ENCODE peak calls at places on chromosomes 5 and 9, in ten cellular contexts. G, Y, K, Q, B, A, U, P, L and S are unnamed samples.

GRCh38 chr9:1049641-1050040 is 516 bp upstream of the DMRT2 start:
- DNase-seq in G (peak), Y (no peak), K (no peak), Q (no peak), B (no peak), A (no peak), U (no peak), P (peak), L (peak), S (no peak)

GRCh38 chr5:61784337-61784736 is 452.3 kb downstream of the ZSWIM6 start:
- DNase-seq in G (no peak), Y (no peak), K (no peak), Q (no peak), B (no peak), A (peak), U (no peak), P (no peak), L (no peak), S (no peak)

GRCh38 chr5:178546675-178547033 is 43.5 kb downstream of the COL23A1 start:
- DNase-seq in G (no peak), Y (no peak), K (no peak), Q (no peak), B (no peak), A (no peak), U (no peak), P (no peak), L (no peak), S (no peak)

GRCh38 chr9:129836342-129837007 is 1.2 kb downstream of the USP20 start:
- DNase-seq in G (peak), Y (no peak), K (no peak), Q (no peak), B (no peak), A (no peak), U (peak), P (no peak), L (no peak), S (no peak)

GRCh38 chr5:52491829-52492217 is 295.9 kb upstream of the ITGA1 start:
- DNase-seq in G (no peak), Y (no peak), K (no peak), Q (no peak), B (peak), A (no peak), U (no peak), P (peak), L (peak), S (no peak)

GRCh38 chr5:125005287-125005686 is 258.8 kb upstream of the ZNF608 start:
- DNase-seq in G (no peak), Y (no peak), K (no peak), Q (no peak), B (no peak), A (no peak), U (no peak), P (no peak), L (no peak), S (no peak)

GRCh38 chr5:126521130-126521529 is 73.9 kb downstream of the ALDH7A1 start:
- DNase-seq in G (peak), Y (no peak), K (no peak), Q (no peak), B (no peak), A (no peak), U (no peak), P (no peak), L (no peak), S (no peak)

GRCh38 chr9:981491-981898 is 5.0 kb downstream of the DMRT3 start:
- DNase-seq in G (no peak), Y (no peak), K (no peak), Q (no peak), B (no peak), A (no peak), U (no peak), P (no peak), L (no peak), S (no peak)